ENCODE peak calls at places on chromosome 9, in four cellular contexts. One of them, this sample, is unnamed. For H3K9me3, the result is how much of the 10 kb centered on the place peaks cover.

GRCh38 chr9:21616082-21616778 is 134.1 kb upstream of the IFNE start:
- DNase-seq in uterus: no peak
- DNase-seq in tibial artery: no peak
- DNase-seq in colonic mucosa: no peak
- DNase-seq in this sample: peak

GRCh38 chr9:81671880-81672280 is 17.5 kb downstream of the TLE1 start:
- DNase-seq in colonic mucosa: peak
- DNase-seq in uterus: peak
- DNase-seq in tibial artery: peak
- DNase-seq in this sample: no peak

GRCh38 chr9:117073539-117074336 is 341.1 kb downstream of the ASTN2 start:
- DNase-seq in colonic mucosa: no peak
- DNase-seq in uterus: no peak
- DNase-seq in tibial artery: no peak
- DNase-seq in this sample: no peak

GRCh38 chr9:36924071-36924470 is 110.0 kb downstream of the PAX5 start:
- DNase-seq in uterus: no peak
- DNase-seq in tibial artery: no peak
- DNase-seq in colonic mucosa: no peak
- DNase-seq in this sample: peak

GRCh38 chr9:27835746-27836145 is 262.5 kb upstream of the C9orf72 start:
- DNase-seq in tibial artery: no peak
- DNase-seq in uterus: no peak
- DNase-seq in colonic mucosa: no peak
- DNase-seq in this sample: no peak

GRCh38 chr9:113910036-113910639 is 34.0 kb downstream of the ZNF618 start:
- DNase-seq in colonic mucosa: no peak
- DNase-seq in uterus: no peak
- DNase-seq in tibial artery: no peak
- DNase-seq in this sample: no peak

GRCh38 chr9:106619211-106619610 is 243.8 kb upstream of the ZNF462 start:
- DNase-seq in colonic mucosa: no peak
- DNase-seq in uterus: no peak
- DNase-seq in tibial artery: no peak
- DNase-seq in this sample: no peak

GRCh38 chr9:131394464-131395026 is 659 bp downstream of the PRRC2B start:
- DNase-seq in colonic mucosa: peak
- DNase-seq in uterus: peak
- DNase-seq in tibial artery: peak
- DNase-seq in this sample: no peak

GRCh38 chr9:114039484-114039883 is 38.6 kb downstream of the AMBP start:
- DNase-seq in colonic mucosa: peak
- DNase-seq in uterus: no peak
- DNase-seq in tibial artery: no peak
- DNase-seq in this sample: no peak

GRCh38 chr9:32742296-32742695 is 41.0 kb upstream of the TMEM215 start:
- DNase-seq in colonic mucosa: no peak
- DNase-seq in uterus: no peak
- DNase-seq in tibial artery: no peak
- DNase-seq in this sample: no peak
- H3K9me3 ChIP-seq in colonic mucosa: under half
- H3K9me3 ChIP-seq in uterus: under half
- H3K9me3 ChIP-seq in tibial artery: under half
- H3K9me3 ChIP-seq in this sample: under half

DNA sequence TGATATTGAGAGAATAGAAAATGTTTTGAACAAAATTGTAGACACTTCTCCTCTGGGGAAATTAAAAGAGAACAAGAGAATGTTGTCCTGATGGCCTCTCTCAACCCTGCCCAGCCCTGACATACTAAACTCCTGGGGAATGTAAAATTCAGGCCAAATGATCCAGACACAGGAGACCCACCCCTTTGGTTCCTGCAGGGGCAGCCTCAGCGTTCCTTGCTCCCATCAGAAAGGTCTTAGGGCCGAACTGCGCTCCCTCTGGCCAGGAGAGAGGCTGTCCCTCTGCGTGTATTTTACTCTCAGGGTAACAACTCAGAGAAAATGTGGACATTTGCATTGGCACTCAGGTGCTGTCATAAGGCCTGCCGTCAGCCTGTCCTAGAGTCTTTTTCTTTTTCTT is 616.3 kb upstream of the KLF4 start:
- DNase-seq in colonic mucosa: no peak
- DNase-seq in tibial artery: no peak
- DNase-seq in uterus: no peak
- DNase-seq in this sample: no peak
- TF ChIP-seq CTCF in colonic mucosa: no peak
- TF ChIP-seq CTCF in tibial artery: no peak
- TF ChIP-seq CTCF in uterus: no peak
- TF ChIP-seq CTCF in this sample: no peak

GRCh38 chr9:13386324-13386723 is 106.8 kb upstream of the MPDZ start:
- DNase-seq in uterus: no peak
- DNase-seq in colonic mucosa: no peak
- DNase-seq in tibial artery: no peak
- DNase-seq in this sample: no peak

GRCh38 chr9:13387668-13388124 is 108.2 kb upstream of the MPDZ start:
- DNase-seq in tibial artery: no peak
- DNase-seq in colonic mucosa: no peak
- DNase-seq in uterus: no peak
- DNase-seq in this sample: no peak

GRCh38 chr9:13383216-13383615 is 103.7 kb upstream of the MPDZ start:
- DNase-seq in uterus: no peak
- DNase-seq in colonic mucosa: no peak
- DNase-seq in tibial artery: no peak
- DNase-seq in this sample: no peak

GRCh38 chr9:13388157-13388556 is 108.7 kb upstream of the MPDZ start:
- DNase-seq in uterus: no peak
- DNase-seq in colonic mucosa: no peak
- DNase-seq in tibial artery: peak
- DNase-seq in this sample: no peak

DNA sequence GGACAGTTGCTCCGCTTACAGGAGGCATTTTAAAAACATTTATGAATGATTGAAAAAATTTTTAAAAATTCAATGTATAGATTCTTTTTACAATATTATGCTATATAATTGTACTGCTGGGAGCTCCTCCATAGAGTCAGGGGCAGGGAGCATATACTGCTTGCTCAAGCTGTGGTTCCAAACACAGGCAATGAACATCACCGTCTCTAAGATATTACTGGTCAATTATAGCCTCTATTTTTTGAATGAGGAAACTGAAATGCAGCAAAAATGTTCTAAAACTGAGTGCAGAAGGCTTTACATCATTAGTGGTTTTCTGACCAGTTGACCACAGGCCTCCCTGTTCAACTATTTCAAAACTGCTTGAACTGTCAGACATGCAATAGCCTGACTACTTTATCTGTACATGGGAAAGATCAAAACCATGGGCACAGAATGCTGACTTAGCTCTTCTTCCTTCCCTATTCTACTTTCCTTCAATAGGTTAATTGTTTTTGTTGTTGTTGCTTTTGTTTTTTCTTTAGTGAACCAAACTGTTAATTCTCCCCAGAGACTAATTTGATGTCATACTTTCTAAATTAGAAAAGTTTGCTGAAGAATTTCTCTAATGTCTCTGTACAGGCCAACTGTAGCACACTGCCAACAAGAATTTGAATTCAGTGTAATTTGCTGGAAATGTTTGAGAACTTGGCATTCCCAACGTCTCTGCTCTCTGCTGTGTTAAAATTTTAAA is 107.6 kb upstream of the MPDZ start:
- DNase-seq in uterus: no peak
- DNase-seq in tibial artery: no peak
- DNase-seq in colonic mucosa: no peak
- DNase-seq in this sample: no peak
- H3K9me3 ChIP-seq in uterus: under half
- H3K9me3 ChIP-seq in tibial artery: under half
- H3K9me3 ChIP-seq in colonic mucosa: under half
- H3K9me3 ChIP-seq in this sample: under half

DNA sequence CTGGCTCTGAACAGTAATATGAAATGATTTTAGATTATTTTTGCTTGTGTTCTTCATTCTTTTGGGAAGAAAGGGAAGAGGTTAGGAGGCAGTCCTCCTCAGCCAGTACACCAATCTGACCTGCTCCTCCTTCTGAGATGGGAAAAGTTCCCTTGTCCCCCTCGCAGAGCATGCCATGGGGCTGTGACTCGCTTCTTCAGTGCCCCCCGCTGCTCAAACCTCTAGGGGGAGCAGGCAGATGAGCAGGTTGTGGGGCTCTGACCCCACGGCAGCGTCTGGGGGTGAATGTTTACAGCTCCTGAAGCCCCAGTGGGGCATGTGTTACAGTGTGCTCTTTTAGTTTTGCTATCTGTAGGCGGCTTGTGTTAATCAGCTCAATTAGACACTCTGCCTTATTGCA is 50.9 kb upstream of the KLF9 start:
- DNase-seq in colonic mucosa: no peak
- DNase-seq in tibial artery: no peak
- DNase-seq in uterus: no peak
- DNase-seq in this sample: no peak
- TF ChIP-seq CTCF in colonic mucosa: no peak
- TF ChIP-seq CTCF in tibial artery: no peak
- TF ChIP-seq CTCF in uterus: no peak
- TF ChIP-seq CTCF in this sample: peak

This sample was measured in AG04450.